ENCODE peak calls at places on chromosomes 2 and 18, in five cellular contexts. One of them, this sample, is unnamed.

GRCh38 chr2:241539616-241540374 is 18.8 kb upstream of the BOK start:
- DNase-seq in foreskin fibroblast: no peak
- DNase-seq in stimulated activated CD4-positive, alpha-beta T cell treated with anti-CD3 and anti-CD28 coated beads, Interleukin-4, amount 100 ng/mL, for 24 hours: no peak
- DNase-seq in substantia nigra: no peak
- DNase-seq in NCI-H1092: no peak
- DNase-seq in this sample: no peak

GRCh38 chr18:25704096-25704870 is 352.3 kb upstream of the ZNF521 start:
- DNase-seq in NCI-H1092: no peak
- DNase-seq in stimulated activated CD4-positive, alpha-beta T cell treated with anti-CD3 and anti-CD28 coated beads, Interleukin-4, amount 100 ng/mL, for 24 hours: no peak
- DNase-seq in foreskin fibroblast: no peak
- DNase-seq in substantia nigra: no peak
- DNase-seq in this sample: no peak

GRCh38 chr2:26462100-26462499 is 15.8 kb downstream of the OTOF start:
- DNase-seq in stimulated activated CD4-positive, alpha-beta T cell treated with anti-CD3 and anti-CD28 coated beads, Interleukin-4, amount 100 ng/mL, for 24 hours: no peak
- DNase-seq in NCI-H1092: no peak
- DNase-seq in substantia nigra: no peak
- DNase-seq in foreskin fibroblast: no peak
- DNase-seq in this sample: no peak

GRCh38 chr2:176566936-176567335 is 297.7 kb downstream of the MTX2 start:
- DNase-seq in stimulated activated CD4-positive, alpha-beta T cell treated with anti-CD3 and anti-CD28 coated beads, Interleukin-4, amount 100 ng/mL, for 24 hours: no peak
- DNase-seq in substantia nigra: no peak
- DNase-seq in NCI-H1092: no peak
- DNase-seq in foreskin fibroblast: no peak
- DNase-seq in this sample: no peak

GRCh38 chr2:191206613-191207471 is 38.4 kb upstream of the MYO1B start:
- DNase-seq in substantia nigra: no peak
- DNase-seq in stimulated activated CD4-positive, alpha-beta T cell treated with anti-CD3 and anti-CD28 coated beads, Interleukin-4, amount 100 ng/mL, for 24 hours: no peak
- DNase-seq in foreskin fibroblast: no peak
- DNase-seq in NCI-H1092: no peak
- DNase-seq in this sample: no peak

GRCh38 chr2:10495311-10495987 is 47.3 kb upstream of the ODC1 start:
- DNase-seq in substantia nigra: no peak
- DNase-seq in NCI-H1092: no peak
- DNase-seq in foreskin fibroblast: no peak
- DNase-seq in stimulated activated CD4-positive, alpha-beta T cell treated with anti-CD3 and anti-CD28 coated beads, Interleukin-4, amount 100 ng/mL, for 24 hours: no peak
- DNase-seq in this sample: peak

GRCh38 chr2:205024822-205025518 is 479.7 kb downstream of the PARD3B start:
- DNase-seq in substantia nigra: no peak
- DNase-seq in stimulated activated CD4-positive, alpha-beta T cell treated with anti-CD3 and anti-CD28 coated beads, Interleukin-4, amount 100 ng/mL, for 24 hours: peak
- DNase-seq in NCI-H1092: no peak
- DNase-seq in foreskin fibroblast: peak
- DNase-seq in this sample: peak

GRCh38 chr2:5799348-5799747 is 107.2 kb downstream of the SOX11 start:
- DNase-seq in stimulated activated CD4-positive, alpha-beta T cell treated with anti-CD3 and anti-CD28 coated beads, Interleukin-4, amount 100 ng/mL, for 24 hours: no peak
- DNase-seq in foreskin fibroblast: no peak
- DNase-seq in substantia nigra: no peak
- DNase-seq in NCI-H1092: no peak
- DNase-seq in this sample: no peak

GRCh38 chr2:29014811-29015414 is 33.8 kb downstream of the TOGARAM2 start:
- DNase-seq in stimulated activated CD4-positive, alpha-beta T cell treated with anti-CD3 and anti-CD28 coated beads, Interleukin-4, amount 100 ng/mL, for 24 hours: peak
- DNase-seq in foreskin fibroblast: peak
- DNase-seq in NCI-H1092: no peak
- DNase-seq in substantia nigra: no peak
- DNase-seq in this sample: no peak

GRCh38 chr2:235087812-235088607 is 136.2 kb downstream of the SH3BP4 start:
- DNase-seq in substantia nigra: no peak
- DNase-seq in stimulated activated CD4-positive, alpha-beta T cell treated with anti-CD3 and anti-CD28 coated beads, Interleukin-4, amount 100 ng/mL, for 24 hours: no peak
- DNase-seq in foreskin fibroblast: no peak
- DNase-seq in NCI-H1092: no peak
- DNase-seq in this sample: no peak

GRCh38 chr2:240060977-240061591 is 7.8 kb upstream of the OR6B3 start:
- DNase-seq in NCI-H1092: peak
- DNase-seq in substantia nigra: no peak
- DNase-seq in foreskin fibroblast: peak
- DNase-seq in stimulated activated CD4-positive, alpha-beta T cell treated with anti-CD3 and anti-CD28 coated beads, Interleukin-4, amount 100 ng/mL, for 24 hours: peak
- DNase-seq in this sample: peak

GRCh38 chr2:231399853-231400667 is 4.5 kb downstream of the B3GNT7 start:
- DNase-seq in substantia nigra: no peak
- DNase-seq in stimulated activated CD4-positive, alpha-beta T cell treated with anti-CD3 and anti-CD28 coated beads, Interleukin-4, amount 100 ng/mL, for 24 hours: no peak
- DNase-seq in foreskin fibroblast: no peak
- DNase-seq in NCI-H1092: no peak
- DNase-seq in this sample: no peak

GRCh38 chr2:54321062-54321461 is 65.0 kb upstream of the TSPYL6 start:
- DNase-seq in NCI-H1092: no peak
- DNase-seq in foreskin fibroblast: no peak
- DNase-seq in substantia nigra: no peak
- DNase-seq in stimulated activated CD4-positive, alpha-beta T cell treated with anti-CD3 and anti-CD28 coated beads, Interleukin-4, amount 100 ng/mL, for 24 hours: no peak
- DNase-seq in this sample: no peak

GRCh38 chr2:206586609-206587008 is 55.7 kb upstream of the FAM237A start:
- DNase-seq in substantia nigra: no peak
- DNase-seq in NCI-H1092: no peak
- DNase-seq in stimulated activated CD4-positive, alpha-beta T cell treated with anti-CD3 and anti-CD28 coated beads, Interleukin-4, amount 100 ng/mL, for 24 hours: no peak
- DNase-seq in foreskin fibroblast: no peak
- DNase-seq in this sample: no peak

GRCh38 chr18:73153271-73153670 is 285.5 kb upstream of the NETO1 start:
- DNase-seq in substantia nigra: no peak
- DNase-seq in foreskin fibroblast: peak
- DNase-seq in NCI-H1092: no peak
- DNase-seq in stimulated activated CD4-positive, alpha-beta T cell treated with anti-CD3 and anti-CD28 coated beads, Interleukin-4, amount 100 ng/mL, for 24 hours: no peak
- DNase-seq in this sample: no peak

GRCh38 chr2:55910077-55910476 is 13.5 kb downstream of the EFEMP1 start:
- DNase-seq in NCI-H1092: no peak
- DNase-seq in foreskin fibroblast: no peak
- DNase-seq in stimulated activated CD4-positive, alpha-beta T cell treated with anti-CD3 and anti-CD28 coated beads, Interleukin-4, amount 100 ng/mL, for 24 hours: no peak
- DNase-seq in substantia nigra: no peak
- DNase-seq in this sample: no peak

GRCh38 chr2:105521176-105521575 is 122.3 kb upstream of the FHL2 start:
- DNase-seq in stimulated activated CD4-positive, alpha-beta T cell treated with anti-CD3 and anti-CD28 coated beads, Interleukin-4, amount 100 ng/mL, for 24 hours: no peak
- DNase-seq in foreskin fibroblast: no peak
- DNase-seq in substantia nigra: no peak
- DNase-seq in NCI-H1092: no peak
- DNase-seq in this sample: no peak

GRCh38 chr18:6504605-6505510 is 90.1 kb upstream of the L3MBTL4 start:
- DNase-seq in NCI-H1092: no peak
- DNase-seq in foreskin fibroblast: no peak
- DNase-seq in substantia nigra: no peak
- DNase-seq in stimulated activated CD4-positive, alpha-beta T cell treated with anti-CD3 and anti-CD28 coated beads, Interleukin-4, amount 100 ng/mL, for 24 hours: no peak
- DNase-seq in this sample: no peak

GRCh38 chr2:47239119-47239969 is 84.2 kb upstream of the STPG4 start:
- DNase-seq in substantia nigra: no peak
- DNase-seq in stimulated activated CD4-positive, alpha-beta T cell treated with anti-CD3 and anti-CD28 coated beads, Interleukin-4, amount 100 ng/mL, for 24 hours: no peak
- DNase-seq in foreskin fibroblast: no peak
- DNase-seq in NCI-H1092: no peak
- DNase-seq in this sample: no peak

GRCh38 chr2:226447338-226447885 is 352.2 kb downstream of the IRS1 start:
- DNase-seq in stimulated activated CD4-positive, alpha-beta T cell treated with anti-CD3 and anti-CD28 coated beads, Interleukin-4, amount 100 ng/mL, for 24 hours: no peak
- DNase-seq in foreskin fibroblast: no peak
- DNase-seq in substantia nigra: no peak
- DNase-seq in NCI-H1092: no peak
- DNase-seq in this sample: no peak

GRCh38 chr2:16093639-16094447 is 153.5 kb downstream of the MYCN start:
- DNase-seq in NCI-H1092: no peak
- DNase-seq in foreskin fibroblast: no peak
- DNase-seq in stimulated activated CD4-positive, alpha-beta T cell treated with anti-CD3 and anti-CD28 coated beads, Interleukin-4, amount 100 ng/mL, for 24 hours: no peak
- DNase-seq in substantia nigra: no peak
- DNase-seq in this sample: no peak

GRCh38 chr18:48608581-48608980 is 69.8 kb downstream of the CTIF start:
- DNase-seq in substantia nigra: no peak
- DNase-seq in NCI-H1092: no peak
- DNase-seq in stimulated activated CD4-positive, alpha-beta T cell treated with anti-CD3 and anti-CD28 coated beads, Interleukin-4, amount 100 ng/mL, for 24 hours: no peak
- DNase-seq in foreskin fibroblast: no peak
- DNase-seq in this sample: no peak

GRCh38 chr18:57959278-57959677 is 84.7 kb upstream of the NEDD4L start:
- DNase-seq in stimulated activated CD4-positive, alpha-beta T cell treated with anti-CD3 and anti-CD28 coated beads, Interleukin-4, amount 100 ng/mL, for 24 hours: no peak
- DNase-seq in foreskin fibroblast: peak
- DNase-seq in substantia nigra: no peak
- DNase-seq in NCI-H1092: no peak
- DNase-seq in this sample: peak

GRCh38 chr2:95300391-95300938 is 3.3 kb downstream of the KCNIP3 start:
- DNase-seq in NCI-H1092: peak
- DNase-seq in stimulated activated CD4-positive, alpha-beta T cell treated with anti-CD3 and anti-CD28 coated beads, Interleukin-4, amount 100 ng/mL, for 24 hours: no peak
- DNase-seq in foreskin fibroblast: no peak
- DNase-seq in substantia nigra: no peak
- DNase-seq in this sample: no peak

GRCh38 chr2:7905756-7906155 is 776.1 kb upstream of the ID2 start:
- DNase-seq in foreskin fibroblast: no peak
- DNase-seq in stimulated activated CD4-positive, alpha-beta T cell treated with anti-CD3 and anti-CD28 coated beads, Interleukin-4, amount 100 ng/mL, for 24 hours: no peak
- DNase-seq in substantia nigra: no peak
- DNase-seq in NCI-H1092: no peak
- DNase-seq in this sample: no peak

GRCh38 chr2:239308696-239309397 is 92.0 kb downstream of the HDAC4 start:
- DNase-seq in substantia nigra: no peak
- DNase-seq in stimulated activated CD4-positive, alpha-beta T cell treated with anti-CD3 and anti-CD28 coated beads, Interleukin-4, amount 100 ng/mL, for 24 hours: no peak
- DNase-seq in NCI-H1092: no peak
- DNase-seq in foreskin fibroblast: peak
- DNase-seq in this sample: peak

GRCh38 chr2:59490192-59490591 is 1063.3 kb downstream of the BCL11A start:
- DNase-seq in substantia nigra: no peak
- DNase-seq in stimulated activated CD4-positive, alpha-beta T cell treated with anti-CD3 and anti-CD28 coated beads, Interleukin-4, amount 100 ng/mL, for 24 hours: no peak
- DNase-seq in NCI-H1092: no peak
- DNase-seq in foreskin fibroblast: no peak
- DNase-seq in this sample: no peak

GRCh38 chr2:166867874-166868514 is 20.3 kb upstream of the XIRP2 start:
- DNase-seq in foreskin fibroblast: no peak
- DNase-seq in stimulated activated CD4-positive, alpha-beta T cell treated with anti-CD3 and anti-CD28 coated beads, Interleukin-4, amount 100 ng/mL, for 24 hours: no peak
- DNase-seq in NCI-H1092: no peak
- DNase-seq in substantia nigra: no peak
- DNase-seq in this sample: no peak

GRCh38 chr2:65386340-65386739 is 46.1 kb downstream of the SPRED2 start:
- DNase-seq in substantia nigra: no peak
- DNase-seq in foreskin fibroblast: no peak
- DNase-seq in NCI-H1092: no peak
- DNase-seq in stimulated activated CD4-positive, alpha-beta T cell treated with anti-CD3 and anti-CD28 coated beads, Interleukin-4, amount 100 ng/mL, for 24 hours: no peak
- DNase-seq in this sample: no peak